ENCODE peak calls at places on chromosomes 7 and 10, in ten cellular contexts. One of them, this sample, is unnamed.

GRCh38 chr7:150964593-150965111 is 13.5 kb downstream of the KCNH2 start:
- DNase-seq in naive B cell: no peak
- DNase-seq in NCI-H1092: peak; percentile 17
- DNase-seq in HCEC 1CT: no peak
- DNase-seq in T-helper 2 cell: no peak
- DNase-seq in Daoy: no peak
- DNase-seq in fibroblast of mammary gland: no peak
- DNase-seq in astrocyte of the cerebellum: no peak
- DNase-seq in nucleus accumbens: no peak
- DNase-seq in EL: no peak
- DNase-seq in this sample: no peak

GRCh38 chr7:84091318-84091717 is 103.3 kb downstream of the SEMA3A start:
- DNase-seq in naive B cell: no peak
- DNase-seq in NCI-H1092: no peak
- DNase-seq in HCEC 1CT: no peak
- DNase-seq in T-helper 2 cell: peak; percentile 19
- DNase-seq in Daoy: no peak
- DNase-seq in fibroblast of mammary gland: no peak
- DNase-seq in astrocyte of the cerebellum: no peak
- DNase-seq in nucleus accumbens: no peak
- DNase-seq in EL: no peak
- DNase-seq in this sample: no peak

GRCh38 chr10:118754132-118754555 is 626 bp downstream of the CACUL1 start:
- DNase-seq in naive B cell: peak; percentile 35
- DNase-seq in NCI-H1092: no peak
- DNase-seq in HCEC 1CT: peak; percentile 22
- DNase-seq in T-helper 2 cell: peak; percentile 47
- DNase-seq in Daoy: peak; percentile 51
- DNase-seq in fibroblast of mammary gland: peak; percentile 7
- DNase-seq in astrocyte of the cerebellum: no peak
- DNase-seq in nucleus accumbens: no peak
- DNase-seq in EL: peak; percentile 52
- DNase-seq in this sample: peak; percentile 33

GRCh38 chr10:17375936-17376584 is 78.3 kb downstream of the ST8SIA6 start:
- DNase-seq in naive B cell: no peak
- DNase-seq in NCI-H1092: no peak
- DNase-seq in HCEC 1CT: peak; percentile 15
- DNase-seq in T-helper 2 cell: peak; percentile 29
- DNase-seq in Daoy: peak; percentile 50
- DNase-seq in fibroblast of mammary gland: peak; percentile 27
- DNase-seq in astrocyte of the cerebellum: no peak
- DNase-seq in nucleus accumbens: no peak
- DNase-seq in EL: peak; percentile 8
- DNase-seq in this sample: no peak

GRCh38 chr7:98556288-98556687 is 60.8 kb upstream of the NPTX2 start:
- DNase-seq in naive B cell: no peak
- DNase-seq in NCI-H1092: no peak
- DNase-seq in HCEC 1CT: no peak
- DNase-seq in T-helper 2 cell: no peak
- DNase-seq in Daoy: no peak
- DNase-seq in fibroblast of mammary gland: no peak
- DNase-seq in astrocyte of the cerebellum: no peak
- DNase-seq in nucleus accumbens: no peak
- DNase-seq in EL: no peak
- DNase-seq in this sample: no peak

GRCh38 chr7:76121044-76121443 is 73.1 kb downstream of the MDH2 start:
- DNase-seq in naive B cell: no peak
- DNase-seq in NCI-H1092: no peak
- DNase-seq in HCEC 1CT: no peak
- DNase-seq in T-helper 2 cell: no peak
- DNase-seq in Daoy: no peak
- DNase-seq in fibroblast of mammary gland: no peak
- DNase-seq in astrocyte of the cerebellum: no peak
- DNase-seq in nucleus accumbens: no peak
- DNase-seq in EL: no peak
- DNase-seq in this sample: no peak

GRCh38 chr10:3435671-3436070 is 263.1 kb upstream of the PITRM1 start:
- DNase-seq in naive B cell: no peak
- DNase-seq in NCI-H1092: no peak
- DNase-seq in HCEC 1CT: peak; percentile 73
- DNase-seq in T-helper 2 cell: no peak
- DNase-seq in Daoy: peak; percentile 61
- DNase-seq in fibroblast of mammary gland: peak; percentile 16
- DNase-seq in astrocyte of the cerebellum: no peak
- DNase-seq in nucleus accumbens: no peak
- DNase-seq in EL: no peak
- DNase-seq in this sample: no peak

GRCh38 chr7:111796671-111797070 is 234.4 kb upstream of the IMMP2L start:
- DNase-seq in naive B cell: no peak
- DNase-seq in NCI-H1092: no peak
- DNase-seq in HCEC 1CT: no peak
- DNase-seq in T-helper 2 cell: peak; percentile 4
- DNase-seq in Daoy: peak; percentile 8
- DNase-seq in fibroblast of mammary gland: peak; percentile 21
- DNase-seq in astrocyte of the cerebellum: no peak
- DNase-seq in nucleus accumbens: no peak
- DNase-seq in EL: peak; percentile 3
- DNase-seq in this sample: no peak

GRCh38 chr10:124671486-124672075 is 72.6 kb downstream of the FAM53B start:
- DNase-seq in naive B cell: no peak
- DNase-seq in NCI-H1092: no peak
- DNase-seq in HCEC 1CT: peak; percentile 38
- DNase-seq in T-helper 2 cell: peak; percentile 56
- DNase-seq in Daoy: peak; percentile 16
- DNase-seq in fibroblast of mammary gland: peak; percentile 69
- DNase-seq in astrocyte of the cerebellum: no peak
- DNase-seq in nucleus accumbens: peak; percentile 83
- DNase-seq in EL: no peak
- DNase-seq in this sample: no peak

GRCh38 chr7:5491251-5492044 is 67.8 kb upstream of the TNRC18 start:
- DNase-seq in naive B cell: no peak
- DNase-seq in NCI-H1092: peak; percentile 77
- DNase-seq in HCEC 1CT: no peak
- DNase-seq in T-helper 2 cell: no peak
- DNase-seq in Daoy: no peak
- DNase-seq in fibroblast of mammary gland: no peak
- DNase-seq in astrocyte of the cerebellum: no peak
- DNase-seq in nucleus accumbens: no peak
- DNase-seq in EL: no peak
- DNase-seq in this sample: no peak